ENCODE peak calls at places on chromosomes 12 and 14, in four cellular contexts. J, P, H and G are unnamed samples.
A peak's percentile ranks its signal among the peaks of the same experiment; 100 is the strongest.

GRCh38 chr12:111166779-111167540 is 201.9 kb downstream of the PHETA1 start:
- ATAC-seq in J (peak; percentile 92), P (no peak), H (no peak), G (no peak)

GRCh38 chr14:59028476-59029202 is 159.8 kb upstream of the DAAM1 start:
- ATAC-seq in J (peak; percentile 100), P (peak; percentile 93), H (peak; percentile 96), G (peak; percentile 98)

GRCh38 chr14:98252819-98253218 is 1019.2 kb downstream of the BCL11B start:
- ATAC-seq in J (no peak), P (no peak), H (no peak), G (no peak)

GRCh38 chr12:122072031-122072970 is 6.3 kb upstream of the MLXIP start:
- ATAC-seq in J (peak; percentile 91), P (no peak), H (peak; percentile 94), G (peak; percentile 93)

GRCh38 chr14:71555654-71556559 is 376.3 kb upstream of the RGS6 start:
- ATAC-seq in J (peak; percentile 47), P (peak; percentile 97), H (peak; percentile 51), G (no peak)

GRCh38 chr14:72237722-72238666 is 305.8 kb downstream of the RGS6 start:
- ATAC-seq in J (no peak), P (peak; percentile 78), H (no peak), G (no peak)

GRCh38 chr12:94208433-94208921 is 60.1 kb downstream of the PLXNC1 start:
- ATAC-seq in J (no peak), P (peak; percentile 52), H (no peak), G (no peak)

GRCh38 chr14:55373784-55374725 is 37.6 kb downstream of the ATG14 start:
- ATAC-seq in J (no peak), P (peak; percentile 98), H (peak; percentile 66), G (no peak)